ENCODE peak calls at places on chromosomes 5 and 9, in six cellular contexts. T is GM12864, U is progenitor cell of endocrine pancreas, W is fibroblast of the aortic adventitia, M is left lung, E is WTC11. O is an unnamed sample.

GRCh38 chr9:22452415-22453010 is 5.9 kb downstream of the DMRTA1 start:
- DNase-seq in T (no peak), U (no peak), W (peak), M (no peak), E (peak), O (no peak)

GRCh38 chr5:54401515-54401914 is 54.0 kb upstream of the HSPB3 start:
- DNase-seq in T (peak), U (no peak), W (no peak), M (no peak), E (no peak), O (peak)

GRCh38 chr9:106916491-106917235 is 53.7 kb downstream of the ZNF462 start:
- DNase-seq in T (no peak), U (no peak), W (peak), M (no peak), E (no peak), O (no peak)

GRCh38 chr9:115939065-115939765 is 214.4 kb upstream of the PAPPA start:
- DNase-seq in T (no peak), U (no peak), W (peak), M (no peak), E (no peak), O (no peak)

GRCh38 chr5:170467000-170467707 is 36.7 kb upstream of the KCNIP1 start:
- DNase-seq in T (no peak), U (no peak), W (peak), M (no peak), E (no peak), O (no peak)

GRCh38 chr5:2172471-2172870 is 289.7 kb upstream of the IRX4 start:
- DNase-seq in T (no peak), U (no peak), W (no peak), M (no peak), E (no peak), O (no peak)

GRCh38 chr5:176784218-176785165 is 25.9 kb upstream of the UNC5A start:
- DNase-seq in T (no peak), U (no peak), W (peak), M (no peak), E (no peak), O (no peak)

GRCh38 chr5:177369050-177369912 is 11.6 kb downstream of the RGS14 start:
- DNase-seq in T (no peak), U (no peak), W (peak), M (peak), E (peak), O (peak)

GRCh38 chr5:142749321-142749720 is 20.9 kb upstream of the ARHGAP26 start:
- DNase-seq in T (no peak), U (no peak), W (peak), M (no peak), E (no peak), O (no peak)

GRCh38 chr5:75985077-75985476 is 98.1 kb upstream of the SV2C start:
- DNase-seq in T (no peak), U (no peak), W (no peak), M (no peak), E (no peak), O (no peak)

GRCh38 chr9:93296889-93297480 is 113.0 kb downstream of the WNK2 start:
- DNase-seq in T (no peak), U (no peak), W (no peak), M (no peak), E (no peak), O (no peak)

GRCh38 chr9:21993007-21993406 is 1.2 kb downstream of the CDKN2A start:
- DNase-seq in T (no peak), U (no peak), W (no peak), M (no peak), E (no peak), O (no peak)

GRCh38 chr5:170522211-170523128 is 18.6 kb downstream of the KCNIP1 start:
- DNase-seq in T (no peak), U (no peak), W (peak), M (no peak), E (no peak), O (no peak)

GRCh38 chr5:150272531-150272930 is 17.0 kb downstream of the CAMK2A start:
- DNase-seq in T (no peak), U (no peak), W (peak), M (no peak), E (peak), O (peak)

GRCh38 chr9:81671880-81672280 is 17.5 kb downstream of the TLE1 start:
- DNase-seq in T (no peak), U (no peak), W (peak), M (no peak), E (no peak), O (no peak)

GRCh38 chr9:129685220-129685932 is 19.9 kb downstream of the PRRX2 start:
- DNase-seq in T (no peak), U (no peak), W (peak), M (no peak), E (no peak), O (no peak)

GRCh38 chr9:114965565-114965964 is 35.2 kb upstream of the TNFSF8 start:
- DNase-seq in T (no peak), U (no peak), W (no peak), M (no peak), E (no peak), O (no peak)

GRCh38 chr9:37309136-37309535 is 113.4 kb upstream of the GRHPR start:
- DNase-seq in T (no peak), U (no peak), W (no peak), M (no peak), E (peak), O (peak)
- TF ChIP-seq CTCF in T (peak), U (peak), W (peak), M (no peak), E (no peak), O (peak)

DNA sequence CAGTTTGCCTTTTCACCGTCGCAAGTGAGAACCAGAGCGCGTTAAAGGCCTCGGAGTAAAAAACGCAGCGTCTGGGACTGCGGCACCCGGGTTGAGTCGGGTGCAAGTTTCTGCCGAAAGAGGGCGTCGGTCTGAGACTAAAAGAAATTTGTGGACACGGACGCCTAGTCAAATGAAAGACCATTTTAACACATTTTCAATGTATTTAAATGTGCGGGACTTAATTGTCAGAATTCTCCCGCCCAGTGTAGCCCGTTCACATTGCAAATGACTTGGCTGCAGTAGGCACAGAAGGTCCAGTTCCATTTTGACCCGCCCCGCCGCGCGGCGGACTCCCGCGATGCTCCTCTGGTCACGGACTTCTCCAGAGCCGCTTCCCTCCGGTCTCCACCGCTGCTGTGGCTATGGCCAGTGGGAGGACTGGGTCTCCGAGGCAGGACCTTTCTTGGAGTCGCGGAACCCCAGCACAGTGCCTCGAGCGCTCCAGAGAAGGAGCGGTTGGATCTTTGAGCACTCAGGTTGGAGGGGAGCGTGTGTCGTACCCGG is 1.3 kb upstream of the NPR3 start:
- DNase-seq in T (no peak), U (peak), W (peak), M (peak), E (peak), O (peak)
- TF ChIP-seq CTCF in T (peak), U (peak), W (peak), M (peak), E (peak), O (peak)

DNA sequence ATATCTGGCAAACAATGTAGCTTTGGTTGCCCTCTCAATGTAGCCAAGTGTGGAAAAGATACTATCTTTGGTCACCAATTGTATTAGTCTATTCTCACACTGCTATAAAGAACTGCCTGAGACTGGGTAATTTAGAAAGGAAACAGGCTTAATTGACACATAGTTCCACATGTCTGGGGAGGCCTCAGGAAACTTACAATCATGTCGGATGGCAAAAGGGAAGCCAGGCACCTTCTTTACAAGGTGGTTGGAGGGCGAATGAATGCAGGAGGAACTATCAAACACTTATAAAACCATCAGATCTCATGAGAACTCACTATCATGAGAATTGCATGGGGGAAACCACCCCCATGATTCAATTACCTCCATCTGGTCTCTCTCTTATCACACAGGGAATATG is 133.1 kb upstream of the TBCA start:
- DNase-seq in T (no peak), U (no peak), W (no peak), M (no peak), E (no peak), O (no peak)
- TF ChIP-seq CTCF in T (no peak), U (no peak), W (no peak), M (no peak), E (no peak), O (no peak)

GRCh38 chr9:96027271-96028131 is 152.0 kb downstream of the ERCC6L2 start:
- DNase-seq in T (no peak), U (no peak), W (no peak), M (peak), E (peak), O (peak)
- TF ChIP-seq CTCF in T (no peak), U (no peak), W (no peak), M (no peak), E (no peak), O (no peak)

O was measured in GM13977.